ENCODE peak calls at places on chromosomes 6 and 20, in seven cellular contexts. O, M, T, C, X, K and D are unnamed samples.

GRCh38 chr20:49785851-49786174 is 26.8 kb upstream of the SLC9A8 start:
- DNase-seq in O (no peak), M (peak; percentile 81), T (no peak), C (peak; percentile 34), X (no peak), K (no peak), D (no peak)

GRCh38 chr6:117496383-117496990 is 14.0 kb downstream of the DCBLD1 start:
- DNase-seq in O (no peak), M (no peak), T (no peak), C (no peak), X (no peak), K (no peak), D (no peak)

GRCh38 chr6:162849269-162849668 is 121.5 kb downstream of the PACRG start:
- DNase-seq in O (peak; percentile 77), M (no peak), T (no peak), C (no peak), X (no peak), K (no peak), D (no peak)

GRCh38 chr6:27839303-27840081 is 72.7 kb downstream of the OR2B2 start:
- DNase-seq in O (peak; percentile 16), M (peak; percentile 36), T (peak; percentile 56), C (peak; percentile 85), X (peak; percentile 32), K (peak; percentile 28), D (peak; percentile 63)

GRCh38 chr6:52877168-52877567 is 32.3 kb downstream of the GSTA3 start:
- DNase-seq in O (no peak), M (no peak), T (peak; percentile 33), C (no peak), X (no peak), K (no peak), D (peak; percentile 77)

GRCh38 chr6:168407842-168408241 is 33.1 kb upstream of the SMOC2 start:
- DNase-seq in O (no peak), M (no peak), T (no peak), C (no peak), X (no peak), K (no peak), D (no peak)

GRCh38 chr6:89970609-89971337 is 76.5 kb downstream of the GJA10 start:
- DNase-seq in O (peak; percentile 83), M (peak; percentile 44), T (peak; percentile 48), C (no peak), X (peak; percentile 76), K (no peak), D (peak; percentile 48)

GRCh38 chr20:58043122-58043865 is 185.2 kb downstream of the ANKRD60 start:
- DNase-seq in O (no peak), M (no peak), T (no peak), C (no peak), X (no peak), K (no peak), D (no peak)

GRCh38 chr6:72182337-72183246 is 296.2 kb downstream of the RIMS1 start:
- DNase-seq in O (peak; percentile 20), M (peak; percentile 19), T (peak; percentile 19), C (no peak), X (peak; percentile 85), K (peak; percentile 82), D (no peak)

GRCh38 chr6:112291161-112291762 is 36.9 kb upstream of the LAMA4 start:
- DNase-seq in O (no peak), M (no peak), T (no peak), C (no peak), X (no peak), K (no peak), D (no peak)

GRCh38 chr6:117918454-117918853 is 11.4 kb downstream of the SLC35F1 start:
- DNase-seq in O (no peak), M (no peak), T (no peak), C (peak; percentile 6), X (no peak), K (no peak), D (no peak)

GRCh38 chr6:35635601-35636597 is 52.8 kb downstream of the FKBP5 start:
- DNase-seq in O (no peak), M (no peak), T (no peak), C (no peak), X (no peak), K (no peak), D (no peak)

GRCh38 chr6:16095180-16095579 is 33.7 kb upstream of the MYLIP start:
- DNase-seq in O (no peak), M (no peak), T (no peak), C (no peak), X (no peak), K (no peak), D (no peak)

GRCh38 chr20:25239387-25240370 is 8.2 kb upstream of the PYGB start:
- DNase-seq in O (no peak), M (no peak), T (no peak), C (peak; percentile 18), X (no peak), K (no peak), D (no peak)

GRCh38 chr6:153024401-153025017 is 22.0 kb upstream of the MTRF1L start:
- DNase-seq in O (peak; percentile 75), M (peak; percentile 56), T (peak; percentile 30), C (peak; percentile 85), X (peak; percentile 74), K (peak; percentile 32), D (peak; percentile 16)

GRCh38 chr6:11685411-11686093 is 93.1 kb downstream of the ADTRP start:
- DNase-seq in O (no peak), M (no peak), T (peak; percentile 62), C (no peak), X (no peak), K (peak; percentile 26), D (peak; percentile 51)

GRCh38 chr20:41138527-41139226 is 1.3 kb downstream of the PLCG1 start:
- DNase-seq in O (no peak), M (no peak), T (no peak), C (no peak), X (peak; percentile 55), K (no peak), D (no peak)

GRCh38 chr20:46721476-46721875 is 12.0 kb downstream of the SLC2A10 start:
- DNase-seq in O (no peak), M (no peak), T (no peak), C (no peak), X (no peak), K (no peak), D (no peak)

GRCh38 chr20:46293084-46293483 is 15.2 kb downstream of the CDH22 start:
- DNase-seq in O (no peak), M (peak; percentile 5), T (peak; percentile 79), C (peak; percentile 50), X (peak; percentile 92), K (no peak), D (peak; percentile 40)

GRCh38 chr20:63087872-63088680 is 81.3 kb upstream of the BHLHE23 start:
- DNase-seq in O (no peak), M (no peak), T (no peak), C (no peak), X (no peak), K (no peak), D (no peak)

GRCh38 chr6:80223743-80224212 is 117.3 kb downstream of the BCKDHB start:
- DNase-seq in O (no peak), M (no peak), T (no peak), C (no peak), X (no peak), K (no peak), D (no peak)

GRCh38 chr6:83708970-83709747 is at the start of gene SNAP91:
- DNase-seq in O (peak; percentile 84), M (no peak), T (peak; percentile 18), C (no peak), X (peak; percentile 88), K (no peak), D (peak; percentile 4)

GRCh38 chr6:1075444-1075843 is 236.5 kb upstream of the FOXQ1 start:
- DNase-seq in O (no peak), M (no peak), T (no peak), C (no peak), X (no peak), K (no peak), D (peak; percentile 77)

GRCh38 chr6:154430494-154430919 is 73.9 kb upstream of the IPCEF1 start:
- DNase-seq in O (no peak), M (no peak), T (no peak), C (no peak), X (no peak), K (no peak), D (no peak)

GRCh38 chr20:24064092-24064491 is 75.5 kb upstream of the GGTLC1 start:
- DNase-seq in O (no peak), M (no peak), T (no peak), C (no peak), X (no peak), K (no peak), D (no peak)

GRCh38 chr20:37538003-37538402 is 10.3 kb upstream of the BLCAP start:
- DNase-seq in O (no peak), M (peak; percentile 47), T (no peak), C (no peak), X (no peak), K (peak; percentile 54), D (peak; percentile 49)

GRCh38 chr6:1767481-1768246 is 157.9 kb downstream of the FOXC1 start:
- DNase-seq in O (no peak), M (no peak), T (peak; percentile 34), C (no peak), X (no peak), K (peak; percentile 45), D (no peak)

GRCh38 chr6:6714498-6715360 is 126.2 kb downstream of the LY86 start:
- DNase-seq in O (no peak), M (no peak), T (no peak), C (no peak), X (no peak), K (no peak), D (no peak)

GRCh38 chr6:17202526-17202925 is 78.6 kb upstream of the RBM24 start:
- DNase-seq in O (no peak), M (no peak), T (no peak), C (no peak), X (no peak), K (no peak), D (no peak)

GRCh38 chr6:162798546-162798945 is 70.8 kb downstream of the PACRG start:
- DNase-seq in O (no peak), M (no peak), T (no peak), C (no peak), X (no peak), K (no peak), D (no peak)